ENCODE peak calls at places on chromosomes 13 and 19, in five cellular contexts. S is A549, Q is WTC11, V is HCT116, B is SK-N-SH. Y is an unnamed sample.

GRCh38 chr19:28908941-28909340 is 304.0 kb downstream of the UQCRFS1 start:
- DNase-seq in V (no peak), S (no peak), Q (no peak), B (no peak), Y (no peak)

GRCh38 chr19:30069535-30070197 is 127.6 kb downstream of the URI1 start:
- DNase-seq in V (no peak), Q (no peak), B (no peak), S (no peak), Y (no peak)

GRCh38 chr19:29311391-29311790 is 98.4 kb upstream of the UQCRFS1 start:
- DNase-seq in B (no peak), V (no peak), S (no peak), Q (peak), Y (no peak)

GRCh38 chr13:30580852-30581502 is 36.7 kb upstream of the USPL1 start:
- DNase-seq in S (peak), B (no peak), V (no peak), Q (no peak), Y (no peak)

GRCh38 chr13:20492641-20493040 is 33.0 kb downstream of the CRYL1 start:
- DNase-seq in Q (peak), S (peak), B (no peak), V (peak), Y (peak)

GRCh38 chr13:104779311-104779710 is 1713.1 kb upstream of the SLC10A2 start:
- DNase-seq in Q (peak), V (no peak), S (no peak), B (no peak), Y (no peak)

GRCh38 chr19:17889609-17890214 is 18.0 kb downstream of the SLC5A5 start:
- DNase-seq in V (no peak), Q (peak), B (no peak), S (no peak), Y (peak)

GRCh38 chr13:97091202-97091601 is 96.9 kb upstream of the OXGR1 start:
- DNase-seq in Q (no peak), V (no peak), B (no peak), S (no peak), Y (no peak)

GRCh38 chr13:42894765-42895181 is 97.3 kb downstream of the EPSTI1 start:
- DNase-seq in Q (no peak), V (no peak), S (no peak), B (peak), Y (no peak)

DNA sequence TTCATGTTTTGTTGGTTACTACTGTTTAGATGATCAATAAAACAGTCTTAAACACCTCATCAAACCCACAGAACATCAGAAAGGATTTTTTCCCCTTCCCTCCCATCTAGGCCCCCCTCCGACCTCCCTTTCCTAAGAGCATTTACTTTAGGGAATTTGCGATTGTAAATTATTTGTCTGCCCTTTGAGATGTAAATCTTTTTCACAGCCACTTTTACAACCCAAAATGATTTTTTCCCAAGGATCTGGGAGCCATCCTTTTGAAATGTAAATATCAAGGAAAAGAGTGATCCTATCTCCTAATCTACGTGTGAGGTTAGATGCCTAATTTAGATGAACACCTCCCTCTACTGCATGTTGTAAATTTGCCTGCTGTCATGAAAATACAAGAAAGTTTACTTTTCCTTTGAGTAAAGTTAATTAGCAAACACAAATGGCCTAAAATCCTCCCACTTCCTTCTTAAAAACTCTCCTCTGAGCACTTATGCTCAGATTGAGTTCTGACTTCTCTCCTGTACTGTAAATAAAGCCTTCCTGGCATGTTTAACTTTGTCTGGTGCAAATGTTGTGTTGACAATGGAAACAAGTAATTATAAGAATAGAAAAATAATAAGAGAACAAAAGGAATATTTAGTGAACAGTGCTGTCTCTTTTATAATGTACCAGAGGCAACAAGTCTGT is 1646.9 kb upstream of the SPRY2 start:
- DNase-seq in V (no peak), B (no peak), S (no peak), Q (no peak), Y (no peak)
- TF ChIP-seq MAX in V (no peak), B (no peak), S (no peak), Q (no peak), Y (no peak)

DNA sequence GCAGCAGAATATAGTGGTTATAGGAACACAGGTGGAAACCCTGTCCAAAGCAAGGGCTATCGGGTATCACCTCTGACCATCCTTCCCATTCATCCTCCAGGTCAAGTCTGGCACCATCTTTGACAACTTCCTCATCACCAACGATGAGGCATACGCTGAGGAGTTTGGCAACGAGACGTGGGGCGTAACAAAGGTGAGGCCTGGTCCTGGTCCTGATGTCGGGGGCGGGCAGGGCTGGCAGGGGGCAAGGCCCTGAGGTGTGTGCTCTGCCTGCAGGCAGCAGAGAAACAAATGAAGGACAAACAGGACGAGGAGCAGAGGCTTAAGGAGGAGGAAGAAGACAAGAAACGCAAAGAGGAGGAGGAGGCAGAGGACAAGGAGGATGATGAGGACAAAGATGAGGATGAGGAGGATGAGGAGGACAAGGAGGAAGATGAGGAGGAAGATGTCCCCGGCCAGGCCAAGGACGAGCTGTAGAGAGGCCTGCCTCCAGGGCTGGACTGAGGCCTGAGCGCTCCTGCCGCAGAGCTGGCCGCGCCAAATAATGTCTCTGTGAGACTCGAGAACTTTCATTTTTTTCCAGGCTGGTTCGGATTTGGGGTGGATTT is 2.1 kb upstream of the RAD23A start:
- DNase-seq in V (no peak), S (no peak), B (no peak), Q (no peak), Y (no peak)
- TF ChIP-seq MAX in V (no peak), S (no peak), B (no peak), Q (no peak), Y (no peak)

GRCh38 chr19:4365791-4366665 is 22.7 kb downstream of the MPND start:
- DNase-seq in B (no peak), S (no peak), Q (no peak), V (no peak), Y (no peak)
- TF ChIP-seq MAX in B (no peak), S (no peak), Q (no peak), V (no peak), Y (no peak)

GRCh38 chr19:10701955-10702307 is 692 bp downstream of the QTRT1 start:
- DNase-seq in S (no peak), Q (peak), V (no peak), B (peak), Y (peak)
- TF ChIP-seq MAX in S (no peak), Q (no peak), V (no peak), B (no peak), Y (no peak)

GRCh38 chr19:49790866-49791265 is 22.2 kb downstream of the FUZ start:
- DNase-seq in Q (no peak), V (no peak), S (no peak), B (no peak), Y (peak)
- TF ChIP-seq MAX in Q (no peak), V (no peak), S (no peak), B (no peak), Y (no peak)

GRCh38 chr19:5904302-5905071 is at the start of gene VMAC:
- DNase-seq in V (peak), B (peak), S (peak), Q (peak), Y (peak)

GRCh38 chr19:5903054-5903501 is 512 bp downstream of the NDUFA11 start:
- DNase-seq in B (no peak), Q (no peak), V (no peak), S (no peak), Y (peak)

GRCh38 chr19:5900976-5901375 is 2.6 kb downstream of the NDUFA11 start:
- DNase-seq in B (no peak), Q (no peak), S (no peak), V (no peak), Y (no peak)

GRCh38 chr19:5905072-5905778 is 553 bp downstream of the VMAC start:
- DNase-seq in Q (no peak), B (no peak), S (no peak), V (no peak), Y (no peak)

GRCh38 chr19:5903502-5904301 is at the start of gene NDUFA11:
- DNase-seq in V (peak), Q (peak), B (peak), S (peak), Y (peak)
- TF ChIP-seq MAX in V (peak), Q (peak), B (peak), S (peak), Y (peak)

GRCh38 chr19:42074513-42075363 is 1.2 kb upstream of the ZNF574 start:
- DNase-seq in Q (no peak), V (no peak), S (peak), B (peak), Y (peak)
- TF ChIP-seq MAX in Q (no peak), V (no peak), S (no peak), B (no peak), Y (no peak)

GRCh38 chr13:99290890-99291289 is 16.3 kb downstream of the GPR183 start:
- DNase-seq in B (no peak), Q (no peak), S (no peak), V (no peak), Y (no peak)
- TF ChIP-seq MAX in B (no peak), Q (no peak), S (no peak), V (no peak), Y (no peak)

GRCh38 chr19:37990362-37990761 is 83.4 kb downstream of the SIPA1L3 start:
- DNase-seq in V (no peak), Q (peak), S (peak), B (no peak), Y (no peak)
- TF ChIP-seq MAX in V (no peak), Q (no peak), S (no peak), B (no peak), Y (no peak)

GRCh38 chr19:7602240-7602934 is 6.7 kb downstream of the CAMSAP3 start:
- DNase-seq in V (no peak), Q (no peak), S (no peak), B (peak), Y (no peak)
- TF ChIP-seq MAX in V (no peak), Q (no peak), S (no peak), B (no peak), Y (no peak)

Y was measured in K562.